ENCODE peak calls at places on chromosome 2, in six cellular contexts. B is HuH-7.5, D is AG09319, U is AG09309, W is foreskin keratinocyte, O is GM20000. M is an unnamed sample.

GRCh38 chr2:239163306-239164070 is 237.3 kb downstream of the HDAC4 start:
- DNase-seq in W (no peak), U (no peak), D (no peak), B (no peak), O (no peak), M (no peak)

GRCh38 chr2:208189782-208190181 is at the start of gene C2orf80:
- DNase-seq in B (no peak), U (no peak), W (no peak), O (no peak), D (no peak), M (no peak)

GRCh38 chr2:224887159-224887558 is 155.1 kb downstream of the DOCK10 start:
- DNase-seq in U (peak; percentile 89), W (no peak), O (no peak), B (no peak), D (peak; percentile 83), M (no peak)

GRCh38 chr2:219022616-219023015 is 18.7 kb downstream of the CFAP65 start:
- DNase-seq in D (no peak), U (no peak), B (no peak), W (no peak), O (no peak), M (no peak)

GRCh38 chr2:159093496-159093895 is 125.1 kb downstream of the TANC1 start:
- DNase-seq in B (no peak), W (no peak), O (no peak), D (no peak), U (no peak), M (no peak)

GRCh38 chr2:220001693-220002260 is 374.3 kb downstream of the SLC4A3 start:
- DNase-seq in W (no peak), O (no peak), B (no peak), U (peak; percentile 20), D (no peak), M (no peak)

GRCh38 chr2:179429060-179429471 is 164.4 kb upstream of the SESTD1 start:
- DNase-seq in U (no peak), D (no peak), O (no peak), W (no peak), B (no peak), M (no peak)

GRCh38 chr2:239946570-239947311 is 78.4 kb downstream of the NDUFA10 start:
- DNase-seq in B (no peak), O (no peak), D (no peak), U (no peak), W (no peak), M (no peak)

GRCh38 chr2:29841386-29842004 is 79.9 kb downstream of the ALK start:
- DNase-seq in B (no peak), W (peak; percentile 15), O (peak; percentile 54), U (no peak), D (peak; percentile 5), M (no peak)

GRCh38 chr2:237629739-237630138 is 2.4 kb downstream of the LRRFIP1 start:
- DNase-seq in D (no peak), U (no peak), B (no peak), O (no peak), W (peak; percentile 36), M (no peak)

GRCh38 chr2:230919240-230919639 is 5.8 kb downstream of the GPR55 start:
- DNase-seq in B (no peak), O (no peak), W (no peak), D (no peak), U (no peak), M (no peak)

GRCh38 chr2:39492095-39492590 is 55.1 kb upstream of the MAP4K3 start:
- DNase-seq in D (peak; percentile 78), U (peak; percentile 91), W (peak; percentile 95), B (no peak), O (peak; percentile 77), M (no peak)

GRCh38 chr2:19355416-19355821 is 3.0 kb downstream of the OSR1 start:
- DNase-seq in U (no peak), D (no peak), O (peak; percentile 16), B (no peak), W (no peak), M (no peak)

GRCh38 chr2:157302492-157303099 is 23.0 kb downstream of the ERMN start:
- DNase-seq in U (no peak), D (peak; percentile 15), B (peak; percentile 27), O (peak; percentile 34), W (peak; percentile 36), M (peak; percentile 7)